ENCODE peak calls at places on chromosomes 11 and 22, in four cellular contexts. B is stimulated activated CD8-positive, alpha-beta memory T cell treated with anti-CD3 and anti-CD28 coated beads, Interleukin-2, amount 100 ng/mL, for 48 hours; J is NCI-H82; K is T47D. L is an unnamed sample.
A peak's percentile ranks its signal among the peaks of the same experiment; 100 is the strongest.

GRCh38 chr11:64396079-64396591 is 37.2 kb downstream of the RPS6KA4 start:
- DNase-seq in B (no peak), J (peak; percentile 87), K (no peak), L (no peak)

GRCh38 chr11:74636633-74637184 is 44.3 kb downstream of the POLD3 start:
- DNase-seq in K (no peak), B (no peak), J (no peak), L (no peak)

GRCh38 chr11:83092488-83093384 is 21.0 kb upstream of the RAB30 start:
- DNase-seq in J (peak; percentile 68), B (no peak), K (peak; percentile 86), L (no peak)

GRCh38 chr22:31828739-31829138 is 74.9 kb downstream of the DEPDC5 start:
- DNase-seq in K (no peak), B (no peak), J (no peak), L (no peak)

GRCh38 chr11:95764267-95764898 is 25.2 kb downstream of the FAM76B start:
- DNase-seq in K (peak; percentile 69), B (no peak), J (peak; percentile 71), L (no peak)

GRCh38 chr11:65500262-65501004 is 1.6 kb downstream of the MALAT1 start:
- DNase-seq in B (no peak), J (peak; percentile 74), K (peak; percentile 76), L (no peak)

GRCh38 chr11:44319170-44319551 is 9.2 kb upstream of the ALX4 start:
- DNase-seq in K (no peak), J (peak; percentile 70), B (no peak), L (no peak)

GRCh38 chr22:49966041-49966715 is 5.6 kb downstream of the PIM3 start:
- DNase-seq in J (no peak), K (no peak), B (no peak), L (no peak)

GRCh38 chr11:86492370-86493030 is 117.8 kb downstream of the CCDC81 start:
- DNase-seq in K (no peak), B (no peak), J (no peak), L (no peak)

GRCh38 chr11:102012946-102013345 is 34.3 kb upstream of the CFAP300 start:
- DNase-seq in B (no peak), J (no peak), K (peak; percentile 45), L (no peak)

GRCh38 chr11:113506461-113506860 is 31.3 kb upstream of the DRD2 start:
- DNase-seq in J (no peak), B (no peak), K (no peak), L (no peak)

GRCh38 chr22:23035557-23036277 is 34.6 kb upstream of the GNAZ start:
- DNase-seq in J (no peak), B (no peak), K (no peak), L (no peak)

GRCh38 chr11:124612567-124613245 is 1.5 kb downstream of the PANX3 start:
- DNase-seq in K (peak; percentile 40), J (no peak), B (no peak), L (no peak)

GRCh38 chr11:18527512-18527911 is 770 bp upstream of the TSG101 start:
- DNase-seq in B (no peak), J (no peak), K (peak; percentile 1), L (peak; percentile 52)

GRCh38 chr22:46377566-46378498 is 42.3 kb downstream of the TRMU start:
- DNase-seq in K (peak; percentile 88), B (no peak), J (no peak), L (no peak)